ENCODE peak calls at places on chromosomes 12 and 14, in five cellular contexts. C is cardiac fibroblast, S is GM10248, K is Calu3, G is cardiac muscle cell. A is an unnamed sample.

GRCh38 chr12:19105468-19105867 is 24.1 kb upstream of the PLEKHA5 start:
- DNase-seq in C (no peak), S (no peak), K (no peak), G (no peak), A (no peak)

GRCh38 chr14:64388533-64389243 is 535 bp downstream of the MTHFD1 start:
- DNase-seq in C (peak), S (no peak), K (peak), G (peak), A (no peak)

GRCh38 chr14:106185837-106186233 is 659.5 kb downstream of the TMEM121 start:
- DNase-seq in C (no peak), S (no peak), K (peak), G (no peak), A (peak)

GRCh38 chr12:52434760-52435530 is 774 bp upstream of the KRT75 start:
- DNase-seq in C (peak), S (no peak), K (no peak), G (no peak), A (no peak)

GRCh38 chr14:24312736-24313507 is 1.6 kb downstream of the LTB4R start:
- DNase-seq in C (peak), S (no peak), K (no peak), G (peak), A (no peak)

GRCh38 chr12:103431950-103432349 is 63.8 kb downstream of the C12orf42 start:
- DNase-seq in C (no peak), S (no peak), K (no peak), G (no peak), A (no peak)

GRCh38 chr14:85554106-85554505 is 24.2 kb downstream of the FLRT2 start:
- DNase-seq in C (no peak), S (no peak), K (no peak), G (no peak), A (no peak)

GRCh38 chr12:54258286-54258685 is 21.6 kb downstream of the CBX5 start:
- DNase-seq in C (peak), S (no peak), K (no peak), G (peak), A (no peak)

GRCh38 chr14:68820999-68821683 is 28.3 kb upstream of the ZFP36L1 start:
- DNase-seq in C (no peak), S (peak), K (no peak), G (no peak), A (no peak)

GRCh38 chr14:77880056-77880455 is 80.1 kb downstream of the ADCK1 start:
- DNase-seq in C (no peak), S (no peak), K (no peak), G (no peak), A (no peak)

GRCh38 chr12:99505805-99506204 is 141.7 kb upstream of the GARIN6 start:
- DNase-seq in C (no peak), S (no peak), K (no peak), G (no peak), A (no peak)

GRCh38 chr12:4796218-4796617 is 76.0 kb downstream of the GALNT8 start:
- DNase-seq in C (no peak), S (no peak), K (no peak), G (no peak), A (no peak)

GRCh38 chr12:11542599-11542998 is 106.9 kb upstream of the ETV6 start:
- DNase-seq in C (no peak), S (no peak), K (no peak), G (peak), A (no peak)

GRCh38 chr14:77120771-77121743 is 20.5 kb downstream of the ZDHHC22 start:
- DNase-seq in C (no peak), S (peak), K (no peak), G (peak), A (no peak)

GRCh38 chr12:40569626-40570179 is 122.5 kb upstream of the CNTN1 start:
- DNase-seq in C (peak), S (no peak), K (no peak), G (no peak), A (no peak)

GRCh38 chr12:53098982-53099651 is 1.6 kb downstream of the IGFBP6 start:
- DNase-seq in C (peak), S (peak), K (peak), G (peak), A (peak)

DNA sequence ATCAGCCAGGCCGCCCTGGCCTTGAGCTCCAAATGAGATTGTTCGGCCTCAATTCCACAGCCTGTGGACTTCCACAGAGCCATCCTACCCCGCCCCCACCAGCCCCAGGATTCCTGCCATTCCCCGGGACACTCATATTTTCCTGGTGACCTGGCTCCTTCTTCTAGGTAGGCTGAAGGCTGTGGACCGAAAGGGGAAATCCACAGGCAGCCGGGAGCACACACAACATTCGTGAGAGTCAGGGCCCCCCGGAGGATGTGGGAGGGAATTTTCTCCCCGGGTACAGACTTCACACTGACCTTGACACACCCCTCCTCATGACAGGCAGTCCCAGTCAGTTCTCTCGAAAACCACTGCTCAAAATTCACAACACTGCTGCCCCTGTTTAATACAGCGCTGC is 39.9 kb downstream of the RIN3 start:
- DNase-seq in C (peak), S (no peak), K (no peak), G (peak), A (no peak)
- TF ChIP-seq CTCF in C (peak), S (no peak), K (no peak), G (peak), A (no peak)

GRCh38 chr14:75794615-75795038 is 133.6 kb downstream of the TTLL5 start:
- DNase-seq in C (peak), S (no peak), K (no peak), G (peak), A (no peak)
- TF ChIP-seq CTCF in C (peak), S (no peak), K (no peak), G (peak), A (no peak)

GRCh38 chr12:12999276-12999958 is 648 bp downstream of the HEBP1 start:
- DNase-seq in C (peak), S (no peak), K (peak), G (peak), A (no peak)
- TF ChIP-seq CTCF in C (no peak), S (no peak), K (no peak), G (no peak), A (no peak)

GRCh38 chr12:130100634-130101033 is 61.6 kb upstream of the FZD10 start:
- DNase-seq in C (no peak), S (no peak), K (no peak), G (no peak), A (no peak)

GRCh38 chr12:130098301-130099005 is 63.8 kb upstream of the FZD10 start:
- DNase-seq in C (no peak), S (no peak), K (no peak), G (no peak), A (no peak)

GRCh38 chr12:130102266-130102665 is 60.0 kb upstream of the FZD10 start:
- DNase-seq in C (no peak), S (no peak), K (no peak), G (no peak), A (no peak)

GRCh38 chr12:130104114-130104513 is 58.1 kb upstream of the FZD10 start:
- DNase-seq in C (no peak), S (no peak), K (no peak), G (no peak), A (no peak)

GRCh38 chr12:130101370-130101769 is 60.9 kb upstream of the FZD10 start:
- DNase-seq in C (no peak), S (no peak), K (no peak), G (no peak), A (no peak)
- TF ChIP-seq CTCF in C (no peak), S (no peak), K (no peak), G (no peak), A (no peak)

DNA sequence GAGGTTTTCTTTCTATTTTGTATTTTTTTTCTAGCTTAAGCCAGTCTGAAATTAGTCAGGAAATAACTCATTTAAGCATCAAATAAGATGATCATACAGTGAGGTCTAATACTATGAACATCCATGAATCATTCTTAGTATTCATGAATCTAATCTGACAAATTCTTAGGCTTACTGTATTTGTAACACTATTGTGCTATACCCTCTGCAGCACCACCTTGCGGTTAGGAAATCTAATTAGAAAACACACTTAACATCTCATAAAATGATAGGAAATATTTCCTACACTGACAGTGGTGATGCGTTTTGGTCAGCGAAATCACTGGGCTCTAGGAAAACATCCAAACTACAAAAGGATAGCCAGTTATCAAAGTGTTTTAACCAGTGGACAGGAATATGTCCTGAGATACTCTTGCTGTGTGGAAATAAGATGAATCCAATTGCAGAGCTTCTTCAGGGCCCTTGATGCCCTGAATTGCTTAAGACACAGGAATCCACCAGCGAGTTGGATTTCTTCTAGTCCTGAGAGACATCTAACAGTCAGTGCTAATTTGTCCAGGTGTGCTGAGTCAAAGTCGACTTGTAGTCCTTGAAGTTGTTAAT is 109.3 kb upstream of the MYF6 start:
- DNase-seq in C (peak), S (no peak), K (peak), G (peak), A (no peak)
- TF ChIP-seq CTCF in C (peak), S (peak), K (peak), G (peak), A (no peak)

GRCh38 chr12:116990329-116990728 is 79.6 kb downstream of the FBXW8 start:
- DNase-seq in C (no peak), S (no peak), K (no peak), G (no peak), A (no peak)

GRCh38 chr12:116996058-116996457 is 85.3 kb downstream of the FBXW8 start:
- DNase-seq in C (peak), S (no peak), K (no peak), G (peak), A (no peak)

GRCh38 chr12:116996648-116997047 is 85.9 kb downstream of the FBXW8 start:
- DNase-seq in C (peak), S (no peak), K (no peak), G (peak), A (no peak)

DNA sequence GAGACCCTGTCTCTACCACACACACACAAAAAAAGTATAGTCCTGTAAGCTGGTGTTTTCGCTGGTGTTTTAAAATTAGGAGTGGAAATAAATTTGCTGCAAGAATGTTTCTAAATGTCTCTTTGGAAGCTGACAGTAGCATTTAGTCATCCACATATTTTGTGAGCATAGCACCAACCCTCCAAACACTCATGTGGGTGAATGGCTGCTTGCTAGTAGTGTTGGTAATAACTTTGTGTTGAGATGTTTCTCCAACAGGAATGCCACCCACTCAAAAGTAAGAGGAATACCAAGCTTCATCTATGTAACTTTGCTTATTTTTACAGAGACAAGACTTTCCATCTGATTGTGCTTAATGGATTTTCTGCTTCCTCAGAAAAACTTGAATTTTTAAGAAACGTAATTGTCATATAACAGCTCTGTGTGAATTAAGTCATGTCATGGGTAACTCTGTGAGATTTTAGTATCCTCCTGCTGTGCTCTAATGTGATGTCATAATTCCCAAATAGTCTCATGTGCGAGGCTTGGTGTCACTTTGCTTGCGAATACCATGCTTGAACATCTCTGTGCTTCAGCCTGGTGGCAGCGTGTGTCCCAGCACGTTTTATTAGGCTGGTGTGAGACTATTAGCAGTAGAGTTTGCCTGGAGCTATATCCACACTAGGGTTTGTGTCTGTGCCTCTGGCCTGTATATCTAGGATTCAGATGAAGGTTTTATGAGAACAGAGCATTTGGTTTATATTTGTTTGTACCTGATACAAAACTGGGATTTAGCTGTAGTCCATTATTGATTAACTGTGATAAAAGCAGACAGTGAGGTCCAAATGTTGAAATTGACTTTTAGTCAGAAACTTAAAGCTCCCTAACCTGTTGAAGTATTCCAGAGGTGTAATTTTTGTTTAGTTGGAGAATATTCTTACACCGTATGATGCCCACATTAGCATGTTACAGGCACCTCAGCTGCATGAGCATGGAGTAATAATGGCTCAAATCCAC is 80.5 kb downstream of the FBXW8 start:
- DNase-seq in C (peak), S (no peak), K (no peak), G (no peak), A (no peak)
- TF ChIP-seq CTCF in C (no peak), S (no peak), K (no peak), G (no peak), A (no peak)

GRCh38 chr12:124677552-124678356 is 110.3 kb upstream of the NCOR2 start:
- DNase-seq in C (no peak), S (no peak), K (no peak), G (no peak), A (no peak)
- TF ChIP-seq CTCF in C (no peak), S (no peak), K (no peak), G (no peak), A (no peak)